ENCODE peak calls at places on chromosomes 13 and 19, in four cellular contexts. W is K562, C is HepG2, V is GM12878. J is an unnamed sample.

GRCh38 chr19:52646571-52647222 is 8.5 kb upstream of the ZNF83 start:
- DNase-seq in V (no peak), W (peak; percentile 46), C (no peak), J (no peak)

GRCh38 chr19:8240274-8241229 is 31.4 kb downstream of the CERS4 start:
- DNase-seq in V (peak; percentile 56), C (peak; percentile 90), W (peak; percentile 95), J (peak; percentile 93)

GRCh38 chr13:21402586-21403307 is 56.4 kb downstream of the ZDHHC20 start:
- DNase-seq in W (no peak), V (no peak), C (peak; percentile 67), J (no peak)

GRCh38 chr19:32203161-32203560 is 142.2 kb upstream of the ZNF507 start:
- DNase-seq in C (no peak), V (no peak), W (no peak), J (no peak)

GRCh38 chr19:16379521-16380313 is 55.1 kb downstream of the KLF2 start:
- DNase-seq in C (no peak), W (no peak), V (no peak), J (no peak)

GRCh38 chr19:34317311-34317927 is 47.6 kb upstream of the GPI start:
- DNase-seq in C (no peak), V (no peak), W (peak; percentile 63), J (no peak)

GRCh38 chr13:112831801-112832200 is 137.2 kb upstream of the MCF2L start:
- DNase-seq in C (no peak), V (no peak), W (no peak), J (no peak)

GRCh38 chr13:114106526-114106925 is 25.9 kb downstream of the RASA3 start:
- DNase-seq in V (no peak), W (no peak), C (no peak), J (no peak)

GRCh38 chr13:31209172-31209818 is 9.5 kb downstream of the B3GLCT start:
- DNase-seq in W (no peak), V (no peak), C (no peak), J (peak; percentile 83)

GRCh38 chr13:50241479-50241878 is 226.2 kb downstream of the KCNRG start:
- DNase-seq in W (no peak), V (no peak), C (peak; percentile 90), J (no peak)

GRCh38 chr19:8324186-8325050 is 3.1 kb downstream of the RPS28 start:
- DNase-seq in C (no peak), V (no peak), W (peak; percentile 30), J (no peak)

GRCh38 chr13:114087430-114087829 is 45.0 kb downstream of the RASA3 start:
- DNase-seq in W (no peak), C (no peak), V (no peak), J (no peak)

GRCh38 chr13:51363625-51364024 is 24.1 kb downstream of the SERPINE3 start:
- DNase-seq in V (no peak), C (no peak), W (no peak), J (no peak)

GRCh38 chr13:75760182-75760981 is 124.3 kb downstream of the LMO7 start:
- DNase-seq in C (peak; percentile 98), V (no peak), W (no peak), J (no peak)

GRCh38 chr19:55688422-55689218 is 13.6 kb downstream of the EPN1 start:
- DNase-seq in W (peak; percentile 59), V (no peak), C (no peak), J (no peak)

GRCh38 chr13:83453300-83453699 is 429.0 kb downstream of the SLITRK1 start:
- DNase-seq in C (no peak), W (no peak), V (no peak), J (no peak)

GRCh38 chr19:1990230-1991017 is 25.1 kb downstream of the BTBD2 start:
- DNase-seq in W (peak; percentile 20), V (no peak), C (no peak), J (no peak)

GRCh38 chr13:26952551-26953138 is 192.1 kb upstream of the GPR12 start:
- DNase-seq in W (no peak), C (no peak), V (no peak), J (no peak)

GRCh38 chr13:57631607-57632275 is at the start of gene PCDH17:
- DNase-seq in W (no peak), C (no peak), V (no peak), J (peak; percentile 62)

GRCh38 chr19:10334340-10335148 is 1.2 kb upstream of the RAVER1 start:
- DNase-seq in V (no peak), W (peak; percentile 97), C (peak; percentile 93), J (peak; percentile 92)

GRCh38 chr13:39586142-39586541 is 16.9 kb downstream of the LHFPL6 start:
- DNase-seq in C (no peak), W (no peak), V (no peak), J (no peak)

GRCh38 chr13:83449666-83450395 is 432.4 kb downstream of the SLITRK1 start:
- DNase-seq in W (no peak), C (no peak), V (no peak), J (no peak)

GRCh38 chr13:77752512-77753069 is 55.1 kb downstream of the SLAIN1 start:
- DNase-seq in V (no peak), W (no peak), C (no peak), J (no peak)
- TF ChIP-seq TAF1 in V (no peak), W (no peak), C (no peak), J (no peak)

DNA sequence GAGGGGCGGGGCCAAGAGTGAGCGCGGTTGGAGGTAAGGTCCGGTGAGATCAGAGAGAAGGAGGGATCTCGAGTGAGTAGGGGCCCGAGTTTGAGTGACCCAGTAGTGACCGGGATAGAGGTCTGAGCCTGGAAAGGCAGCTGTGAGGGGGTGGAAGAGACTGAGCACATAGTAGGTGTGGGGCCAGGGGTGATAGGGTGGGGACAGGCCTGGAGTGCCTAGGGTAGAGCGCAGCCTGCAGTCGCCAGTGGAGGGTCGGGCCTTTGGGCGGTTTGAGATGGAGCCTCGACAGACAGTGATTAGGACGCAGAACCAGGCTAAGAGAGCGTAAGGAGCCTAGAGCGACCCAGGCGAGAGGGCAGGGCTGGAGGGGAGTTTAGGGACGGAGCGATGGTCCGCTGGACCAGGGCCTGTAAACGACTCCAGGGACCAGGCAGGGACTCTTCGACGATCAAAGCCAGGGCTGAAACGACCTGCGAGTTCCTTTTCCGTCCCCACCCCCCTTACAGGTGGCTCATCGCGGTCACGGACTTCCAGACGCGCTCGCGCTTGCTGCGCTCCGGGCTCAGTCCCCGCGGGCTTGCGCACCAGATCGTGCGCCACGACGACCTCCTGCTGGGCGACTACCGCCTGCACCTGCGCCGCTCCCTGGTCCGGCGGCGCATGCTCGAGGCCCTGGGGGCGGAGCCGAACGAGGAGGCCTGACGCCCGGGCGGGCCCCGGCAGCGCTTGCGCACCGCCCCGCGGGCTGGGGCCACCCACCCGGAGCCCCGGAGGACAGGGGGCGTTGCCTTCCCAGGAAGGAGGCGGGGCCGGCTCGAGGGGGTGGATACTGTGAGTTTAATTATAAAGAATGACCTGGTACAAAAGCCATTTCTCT is 9.4 kb downstream of the C19orf81 start:
- DNase-seq in C (no peak), W (peak; percentile 97), V (no peak), J (peak; percentile 99)
- TF ChIP-seq SMC3 in C (no peak), W (no peak), V (no peak), J (no peak)

GRCh38 chr19:12784871-12785430 is 6.3 kb upstream of the JUNB start:
- DNase-seq in C (no peak), W (no peak), V (no peak), J (peak; percentile 49)

GRCh38 chr19:12784394-12784870 is 6.9 kb upstream of the JUNB start:
- DNase-seq in W (peak; percentile 91), V (no peak), C (no peak), J (no peak)

GRCh38 chr19:12783226-12783848 is 7.9 kb upstream of the JUNB start:
- DNase-seq in C (no peak), V (no peak), W (peak; percentile 37), J (no peak)

GRCh38 chr19:12782424-12783225 is 7.3 kb upstream of the HOOK2 start:
- DNase-seq in C (no peak), W (peak; percentile 89), V (no peak), J (peak; percentile 90)

DNA sequence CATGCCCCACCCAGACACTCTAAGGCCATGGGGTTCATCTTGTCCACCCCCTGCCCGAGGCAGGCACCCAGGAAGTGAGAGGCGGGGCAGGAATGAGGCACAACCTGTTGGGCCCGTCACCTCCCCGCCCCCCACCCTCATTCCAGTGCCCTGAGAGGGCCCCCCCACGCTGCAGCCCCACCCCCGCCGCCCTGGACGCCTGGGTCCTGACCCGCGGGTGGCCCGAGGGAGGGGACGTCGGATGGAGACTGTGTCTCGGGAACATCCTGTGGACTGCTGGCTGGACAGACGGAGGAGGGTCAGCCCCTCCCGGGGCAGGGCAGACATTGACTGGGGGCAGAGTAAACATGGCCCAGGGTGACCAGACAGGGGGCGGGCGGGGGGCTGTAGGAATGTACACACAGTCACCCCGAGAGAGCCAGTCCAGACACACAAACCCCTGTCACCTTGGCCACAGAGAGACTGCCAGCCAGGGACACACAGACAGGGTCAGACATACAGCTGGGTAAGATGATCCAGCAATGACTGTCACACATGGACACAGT is 7.4 kb upstream of the JUNB start:
- DNase-seq in W (peak; percentile 68), C (peak; percentile 45), V (no peak), J (no peak)
- TF ChIP-seq TAF1 in W (no peak), C (no peak), V (no peak), J (no peak)

GRCh38 chr13:90533866-90534265 is 813.6 kb upstream of the MIR17HG start:
- DNase-seq in W (no peak), C (no peak), V (no peak), J (no peak)
- TF ChIP-seq SMC3 in W (no peak), C (no peak), V (no peak), J (no peak)

GRCh38 chr13:24500977-24501376 is 11.6 kb downstream of the PARP4 start:
- DNase-seq in W (peak; percentile 25), V (no peak), C (no peak), J (no peak)
- TF ChIP-seq TAF1 in W (no peak), V (no peak), C (no peak), J (no peak)

DNA sequence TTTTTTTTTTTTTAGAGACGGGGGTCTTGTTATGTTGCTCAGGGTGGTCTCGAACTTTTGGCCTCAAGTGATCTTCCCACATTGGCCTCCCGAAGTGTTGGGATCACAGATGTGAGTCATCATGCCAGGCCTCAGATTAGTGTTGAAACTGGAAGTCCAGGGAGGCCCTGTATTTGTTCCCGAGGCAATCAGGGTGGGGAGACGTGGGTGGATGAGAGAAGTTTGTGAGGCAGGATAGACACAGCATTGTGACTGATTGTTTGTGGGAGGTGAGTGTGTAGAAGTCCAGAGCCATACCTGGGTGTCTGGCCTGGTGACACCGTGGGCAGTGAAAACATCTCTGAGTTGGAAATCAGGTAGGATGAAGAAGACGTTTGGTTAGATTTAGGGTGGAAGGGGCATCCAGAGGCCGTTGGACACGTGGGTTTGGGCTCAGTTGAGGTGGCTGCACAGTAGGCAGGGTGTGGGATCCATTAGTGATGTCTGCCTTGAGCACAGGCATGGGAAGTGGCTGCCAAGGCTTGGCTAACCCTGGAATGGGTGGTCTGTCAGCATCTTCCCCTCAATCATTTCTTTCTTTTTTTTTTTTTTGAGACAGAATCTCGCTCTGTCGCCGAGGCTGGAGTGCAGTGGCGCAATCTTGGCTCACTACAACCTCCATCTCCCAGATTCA is 12.4 kb downstream of the RTN2 start:
- DNase-seq in W (no peak), V (no peak), C (peak; percentile 57), J (no peak)
- TF ChIP-seq SMC3 in W (no peak), V (no peak), C (no peak), J (no peak)